ENCODE peak calls at places on chromosomes 5 and 9, in six cellular contexts. P, S, C, R, A and W are unnamed samples.

GRCh38 chr9:136011703-136012496 is 50.7 kb upstream of the UBAC1 start:
- DNase-seq in P (no peak), S (no peak), C (no peak), R (peak), A (no peak), W (peak)

GRCh38 chr9:127805620-127806019 is 2.9 kb downstream of the FPGS start:
- DNase-seq in P (no peak), S (peak), C (peak), R (no peak), A (peak), W (no peak)

GRCh38 chr5:86880785-86881492 is 263.2 kb downstream of the COX7C start:
- DNase-seq in P (peak), S (peak), C (peak), R (peak), A (peak), W (peak)

GRCh38 chr5:59992206-59992605 is 98.7 kb upstream of the PDE4D start:
- DNase-seq in P (no peak), S (no peak), C (no peak), R (no peak), A (no peak), W (peak)

GRCh38 chr5:168104811-168105481 is 186.5 kb upstream of the WWC1 start:
- DNase-seq in P (no peak), S (no peak), C (peak), R (no peak), A (peak), W (no peak)

GRCh38 chr9:18437315-18438200 is 36.4 kb upstream of the ADAMTSL1 start:
- DNase-seq in P (no peak), S (no peak), C (no peak), R (peak), A (peak), W (peak)

GRCh38 chr9:14369011-14369410 is 55.1 kb upstream of the NFIB start:
- DNase-seq in P (no peak), S (no peak), C (no peak), R (no peak), A (no peak), W (no peak)

GRCh38 chr5:40409600-40409999 is 270.1 kb upstream of the PTGER4 start:
- DNase-seq in P (no peak), S (no peak), C (no peak), R (no peak), A (no peak), W (no peak)

GRCh38 chr5:32360906-32361305 is 48.2 kb upstream of the MTMR12 start:
- DNase-seq in P (no peak), S (no peak), C (no peak), R (no peak), A (peak), W (no peak)

GRCh38 chr5:28748446-28748845 is 1710.1 kb upstream of the CDH9 start:
- DNase-seq in P (no peak), S (no peak), C (no peak), R (no peak), A (no peak), W (no peak)

GRCh38 chr9:114371986-114372917 is 15.5 kb downstream of the AKNA start:
- DNase-seq in P (no peak), S (no peak), C (no peak), R (no peak), A (peak), W (peak)

GRCh38 chr5:126335871-126336270 is 87.3 kb upstream of the GRAMD2B start:
- DNase-seq in P (no peak), S (no peak), C (no peak), R (peak), A (no peak), W (peak)

DNA sequence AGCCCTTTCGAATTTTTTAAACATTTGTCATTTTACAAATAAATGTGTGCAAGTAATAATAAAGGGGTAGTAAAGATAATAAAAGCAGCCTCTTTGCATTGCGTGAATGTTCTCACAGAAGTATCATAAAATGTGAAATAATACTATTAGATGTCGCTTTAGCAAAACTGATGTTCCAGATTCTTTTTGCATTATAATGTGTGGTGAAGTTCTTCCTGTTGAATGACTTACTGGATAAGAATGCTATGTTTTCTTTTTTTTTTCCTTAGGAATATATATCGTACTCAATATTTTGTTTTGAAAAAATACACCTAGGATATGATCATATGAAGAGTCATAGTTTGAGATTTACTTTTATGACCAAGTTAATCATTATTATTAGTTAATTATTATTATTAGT is 85.2 kb upstream of the CDH12 start:
- DNase-seq in P (no peak), S (no peak), C (no peak), R (no peak), A (no peak), W (peak)
- H2BK15ac ChIP-seq in P (no peak), S (no peak), C (no peak), R (no peak), A (no peak), W (no peak)

DNA sequence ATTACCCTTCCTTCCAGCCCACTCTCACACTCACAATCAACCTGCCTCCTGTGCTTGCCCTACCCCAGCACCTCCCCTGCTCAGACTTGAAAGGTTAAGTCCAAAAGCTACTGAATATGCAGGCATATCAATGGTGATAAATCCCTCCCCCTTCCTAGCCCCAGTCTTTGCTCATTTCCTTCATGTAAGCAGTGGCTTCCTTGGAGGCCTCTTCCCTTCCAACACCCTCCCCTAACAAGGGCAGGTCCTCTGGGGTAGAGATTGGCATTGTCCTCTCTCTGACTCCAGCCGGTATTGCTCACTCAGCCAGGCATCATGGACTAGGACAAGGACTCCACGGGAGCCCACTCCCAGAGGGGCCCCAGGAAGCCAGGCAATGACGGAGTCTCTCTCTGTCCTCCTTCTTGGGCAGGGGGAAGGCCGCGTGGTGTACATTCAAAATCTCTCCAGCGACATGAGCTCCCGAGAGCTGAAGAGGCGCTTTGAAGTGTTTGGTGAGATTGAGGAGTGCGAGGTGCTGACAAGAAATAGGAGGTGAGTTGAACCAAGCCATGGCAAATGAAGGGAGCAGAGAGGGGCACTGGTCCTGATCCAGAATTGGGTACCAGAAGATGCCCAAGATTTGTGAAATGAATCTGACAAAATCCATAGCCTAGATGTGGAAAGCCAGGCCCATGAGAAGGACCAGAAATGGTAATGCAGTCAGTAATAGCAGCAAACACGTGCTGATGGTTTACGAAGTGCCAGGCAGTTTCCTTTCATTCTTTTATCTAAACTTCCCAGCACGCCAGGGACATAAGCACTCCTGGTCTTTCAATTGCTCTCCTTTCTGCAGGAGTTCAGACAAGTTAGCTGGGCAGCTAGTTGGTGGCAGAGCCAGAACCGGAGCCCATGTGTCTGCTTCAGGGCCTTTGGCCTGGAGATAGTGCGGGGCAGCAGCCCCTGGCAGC is 102.5 kb downstream of the PDE6A start:
- DNase-seq in P (no peak), S (no peak), C (no peak), R (no peak), A (no peak), W (no peak)
- H2BK15ac ChIP-seq in P (no peak), S (no peak), C (no peak), R (no peak), A (no peak), W (no peak)

GRCh38 chr5:57724836-57725235 is 242.2 kb upstream of the ACTBL2 start:
- DNase-seq in P (no peak), S (no peak), C (no peak), R (peak), A (peak), W (no peak)
- H2BK15ac ChIP-seq in P (no peak), S (no peak), C (no peak), R (peak), A (no peak), W (no peak)

DNA sequence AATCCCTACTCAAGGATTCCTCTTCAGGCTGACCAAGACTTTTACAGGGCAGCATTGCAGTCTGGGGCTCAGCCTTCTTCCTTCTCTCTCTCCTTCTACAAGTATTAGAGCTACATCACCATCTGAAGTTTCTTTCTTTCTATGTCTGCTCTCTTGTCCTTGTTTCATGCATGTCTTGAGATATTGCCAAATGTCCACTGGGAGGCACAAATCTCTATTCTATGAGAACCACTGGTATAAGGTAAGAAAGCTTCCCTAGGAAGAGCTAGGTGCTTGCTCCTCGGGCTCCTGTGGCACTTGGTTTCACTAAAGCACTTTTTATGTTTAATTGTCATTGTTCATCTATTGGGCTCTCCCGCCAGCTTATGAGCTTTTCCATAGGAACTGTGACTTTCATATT is 289.2 kb upstream of the PCSK5 start:
- DNase-seq in P (no peak), S (no peak), C (no peak), R (no peak), A (peak), W (no peak)
- H2BK15ac ChIP-seq in P (no peak), S (no peak), C (no peak), R (no peak), A (no peak), W (no peak)

GRCh38 chr9:129860653-129861446 is 25.6 kb downstream of the USP20 start:
- DNase-seq in P (no peak), S (no peak), C (no peak), R (no peak), A (no peak), W (no peak)

GRCh38 chr9:129854588-129855110 is 19.4 kb downstream of the USP20 start:
- DNase-seq in P (no peak), S (no peak), C (no peak), R (no peak), A (no peak), W (no peak)

GRCh38 chr9:129861447-129861827 is 26.2 kb downstream of the USP20 start:
- DNase-seq in P (no peak), S (no peak), C (no peak), R (no peak), A (no peak), W (no peak)

GRCh38 chr9:129857207-129857606 is 21.9 kb downstream of the USP20 start:
- DNase-seq in P (no peak), S (no peak), C (no peak), R (no peak), A (no peak), W (no peak)

GRCh38 chr9:129858167-129858962 is 23.1 kb downstream of the USP20 start:
- DNase-seq in P (no peak), S (no peak), C (no peak), R (no peak), A (no peak), W (no peak)
- H2BK15ac ChIP-seq in P (no peak), S (no peak), C (no peak), R (no peak), A (no peak), W (no peak)

DNA sequence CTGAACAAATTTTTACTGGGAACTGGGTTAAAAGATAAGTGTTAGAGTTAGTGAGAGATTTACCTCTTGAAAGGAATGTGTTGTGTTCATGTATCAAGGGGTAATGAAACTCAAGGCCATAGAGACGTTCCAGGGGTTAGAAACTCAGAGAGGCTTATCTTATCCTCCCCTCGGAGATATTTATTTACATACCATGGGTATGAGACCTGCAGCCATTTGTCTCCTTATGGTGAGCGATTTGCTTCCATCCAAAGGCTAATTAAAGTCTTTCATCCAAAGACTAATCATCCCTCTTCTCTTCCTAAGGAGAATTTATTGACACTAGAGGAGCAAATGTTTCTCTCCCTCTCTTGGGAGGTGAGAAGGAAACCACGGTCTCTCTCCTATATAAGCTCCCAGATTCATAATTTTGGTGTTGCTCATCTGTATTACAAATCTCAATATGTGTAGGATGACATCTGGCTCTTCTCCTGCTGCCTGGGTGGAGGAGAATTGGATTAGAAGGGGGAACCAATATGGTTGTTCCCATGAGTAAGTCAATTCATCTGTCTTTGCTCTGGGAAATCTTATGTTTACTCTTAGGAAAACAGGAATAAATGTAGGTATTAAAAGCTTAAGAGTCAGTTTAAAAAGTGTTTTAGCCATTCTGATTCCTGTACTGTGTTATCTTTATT is 31.0 kb upstream of the RPS23 start:
- DNase-seq in P (no peak), S (no peak), C (no peak), R (peak), A (peak), W (peak)
- H2BK15ac ChIP-seq in P (no peak), S (no peak), C (no peak), R (no peak), A (no peak), W (no peak)

DNA sequence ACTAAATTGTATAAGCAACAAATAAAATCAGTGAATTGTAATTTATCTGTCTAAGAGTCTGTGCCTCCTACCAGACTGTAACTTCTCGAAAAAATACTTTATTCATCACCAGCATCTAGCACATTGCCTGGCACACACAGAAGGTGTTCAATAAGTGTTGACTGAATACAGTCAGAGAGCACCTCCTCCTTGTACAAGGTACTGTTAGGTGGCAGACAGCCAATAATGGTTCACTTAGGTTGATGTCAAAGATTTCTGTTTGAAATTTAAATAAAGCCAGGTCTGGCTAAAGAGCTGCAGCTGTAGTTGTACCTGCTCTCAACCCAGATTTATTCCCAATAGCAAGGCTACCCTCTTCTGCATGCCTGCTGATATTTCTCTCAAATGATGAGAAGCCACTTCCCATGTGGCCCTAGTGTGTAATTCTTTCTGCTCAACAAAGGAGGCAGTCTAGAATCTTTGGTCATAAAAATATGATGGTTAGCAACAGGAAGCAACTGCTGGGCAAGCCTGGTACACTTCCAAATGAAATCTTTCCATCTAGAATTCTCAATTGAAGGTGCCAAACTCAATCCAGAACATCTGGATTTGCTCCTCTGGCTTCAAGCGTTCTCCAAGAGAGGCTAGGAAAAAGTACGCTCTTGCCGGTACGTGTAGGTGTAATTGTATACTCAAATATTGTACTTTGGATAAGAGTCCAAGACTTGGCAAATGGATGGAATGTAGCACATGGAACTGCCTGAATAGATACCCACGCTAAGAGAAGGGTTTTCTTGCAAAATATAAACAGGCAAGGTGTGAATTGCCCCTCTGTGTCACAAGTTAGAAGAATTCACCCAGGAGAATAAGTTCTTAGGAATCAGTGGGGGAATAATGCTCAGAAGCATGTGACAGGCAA is 95.6 kb downstream of the NR6A1 start:
- DNase-seq in P (no peak), S (no peak), C (no peak), R (no peak), A (no peak), W (no peak)
- H2BK15ac ChIP-seq in P (no peak), S (no peak), C (no peak), R (no peak), A (no peak), W (no peak)

GRCh38 chr5:89228355-89228754 is 345.4 kb upstream of the MEF2C start:
- DNase-seq in P (no peak), S (no peak), C (no peak), R (no peak), A (no peak), W (no peak)
- H2BK15ac ChIP-seq in P (no peak), S (no peak), C (no peak), R (no peak), A (no peak), W (no peak)

DNA sequence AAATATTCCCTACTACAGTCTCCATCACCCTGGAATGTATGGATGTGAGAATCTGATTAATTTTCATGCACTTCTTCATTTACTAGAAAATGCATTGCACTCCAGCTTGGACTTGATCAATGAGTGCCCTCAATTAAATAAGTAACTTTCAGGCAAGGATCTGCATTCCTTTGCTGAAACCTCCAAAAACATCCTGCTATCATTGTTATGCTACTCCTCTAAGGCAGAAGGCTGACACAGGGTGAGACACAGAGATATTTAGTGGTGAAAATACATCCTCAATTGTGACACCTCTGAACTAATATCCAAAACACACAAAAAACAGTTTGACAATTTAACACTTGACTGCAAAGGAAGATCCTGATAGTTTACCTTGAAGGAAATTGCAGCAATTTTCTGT is 57.9 kb upstream of the CDH12 start:
- DNase-seq in P (no peak), S (no peak), C (no peak), R (no peak), A (no peak), W (no peak)
- H2BK15ac ChIP-seq in P (no peak), S (no peak), C (no peak), R (no peak), A (no peak), W (no peak)